ENCODE peak calls at places on chromosomes 2 and 18, in four cellular contexts. B is K562, C is SK-N-SH, L is GM12878. I is an unnamed sample.
A peak's percentile ranks its signal among the peaks of the same experiment; 100 is the strongest.

GRCh38 chr2:83742117-83742782 is 716.8 kb downstream of the SUCLG1 start:
- DNase-seq in B (no peak), C (peak; percentile 1), L (no peak), I (no peak)

GRCh38 chr2:158049129-158049855 is 52.4 kb upstream of the UPP2 start:
- DNase-seq in B (no peak), C (no peak), L (no peak), I (no peak)

GRCh38 chr2:33137331-33137730 is 190.6 kb downstream of the LTBP1 start:
- DNase-seq in B (no peak), C (no peak), L (no peak), I (no peak)

GRCh38 chr18:21115519-21116411 is 4.2 kb upstream of the ROCK1 start:
- DNase-seq in B (no peak), C (no peak), L (no peak), I (no peak)

GRCh38 chr2:162258169-162258568 is 14.9 kb upstream of the FAP start:
- DNase-seq in B (no peak), C (no peak), L (no peak), I (no peak)

GRCh38 chr18:70366174-70366573 is 77.3 kb downstream of the SOCS6 start:
- DNase-seq in B (no peak), C (no peak), L (no peak), I (peak; percentile 31)

GRCh38 chr2:159134979-159135378 is 151.5 kb downstream of the WDSUB1 start:
- DNase-seq in B (no peak), C (no peak), L (no peak), I (no peak)

GRCh38 chr2:221818569-221818968 is 246.5 kb upstream of the EPHA4 start:
- DNase-seq in B (no peak), C (no peak), L (no peak), I (no peak)

GRCh38 chr18:313931-314330 is 46.1 kb upstream of the THOC1 start:
- DNase-seq in B (no peak), C (no peak), L (no peak), I (no peak)

GRCh38 chr2:228417526-228417925 is 236.0 kb upstream of the SPHKAP start:
- DNase-seq in B (no peak), C (no peak), L (no peak), I (no peak)

GRCh38 chr2:146821836-146822316 is 1023.0 kb upstream of the ACVR2A start:
- DNase-seq in B (no peak), C (no peak), L (no peak), I (no peak)

GRCh38 chr2:160225722-160226121 is 25.6 kb upstream of the ITGB6 start:
- DNase-seq in B (no peak), C (peak; percentile 76), L (no peak), I (no peak)

GRCh38 chr2:200130762-200131166 is 175.4 kb downstream of the MAIP1 start:
- DNase-seq in B (no peak), C (no peak), L (no peak), I (no peak)

GRCh38 chr2:144580521-144581153 is 60.7 kb upstream of the ZEB2 start:
- DNase-seq in B (peak; percentile 87), C (peak; percentile 53), L (no peak), I (no peak)

GRCh38 chr2:23418490-23418911 is 33.5 kb downstream of the KLHL29 start:
- DNase-seq in B (no peak), C (no peak), L (no peak), I (no peak)

GRCh38 chr18:53553030-53553429 is 671.4 kb downstream of the MBD2 start:
- DNase-seq in B (no peak), C (no peak), L (no peak), I (no peak)

GRCh38 chr2:165113414-165113813 is 90.4 kb downstream of the SCN3A start:
- DNase-seq in B (no peak), C (peak; percentile 30), L (no peak), I (no peak)

GRCh38 chr2:191983186-191983585 is 136.3 kb upstream of the CAVIN2 start:
- DNase-seq in B (no peak), C (no peak), L (no peak), I (no peak)

GRCh38 chr2:114127372-114127771 is 237.5 kb downstream of the ACTR3 start:
- DNase-seq in B (no peak), C (no peak), L (no peak), I (no peak)

GRCh38 chr18:61651880-61652268 is 240.9 kb downstream of the RNF152 start:
- DNase-seq in B (no peak), C (no peak), L (no peak), I (no peak)

GRCh38 chr2:11901351-11902069 is 155.1 kb downstream of the LPIN1 start:
- DNase-seq in B (peak; percentile 64), C (no peak), L (no peak), I (no peak)

GRCh38 chr18:57771183-57771582 is 31.9 kb downstream of the ATP8B1 start:
- DNase-seq in B (no peak), C (no peak), L (no peak), I (no peak)

GRCh38 chr2:41922177-41922576 is 125.6 kb upstream of the PKDCC start:
- DNase-seq in B (peak; percentile 63), C (no peak), L (no peak), I (no peak)

GRCh38 chr18:3966985-3967856 is 487.9 kb downstream of the DLGAP1 start:
- DNase-seq in B (no peak), C (no peak), L (no peak), I (no peak)

GRCh38 chr2:6452702-6453481 is 412.8 kb downstream of the CMPK2 start:
- DNase-seq in B (no peak), C (no peak), L (no peak), I (peak; percentile 5)

GRCh38 chr2:193482557-193482956 is 1287.8 kb upstream of the TMEFF2 start:
- DNase-seq in B (no peak), C (no peak), L (peak; percentile 1), I (no peak)

GRCh38 chr2:138201326-138201725 is 237.1 kb downstream of the HNMT start:
- DNase-seq in B (no peak), C (no peak), L (no peak), I (no peak)

GRCh38 chr2:102241616-102242260 is 54.9 kb downstream of the IL1RL2 start:
- DNase-seq in B (no peak), C (no peak), L (no peak), I (no peak)

GRCh38 chr2:169945515-169945914 is 118.3 kb downstream of the UBR3 start:
- DNase-seq in B (no peak), C (no peak), L (no peak), I (no peak)

GRCh38 chr2:164689020-164689419 is 67.7 kb upstream of the GRB14 start:
- DNase-seq in B (no peak), C (no peak), L (no peak), I (no peak)

GRCh38 chr18:25669741-25670140 is 317.8 kb upstream of the ZNF521 start:
- DNase-seq in B (no peak), C (no peak), L (no peak), I (no peak)

GRCh38 chr2:44767691-44768090 is 173.8 kb upstream of the SIX3 start:
- DNase-seq in B (no peak), C (no peak), L (no peak), I (peak; percentile 49)

GRCh38 chr2:149125031-149125725 is 86.7 kb downstream of the LYPD6B start:
- DNase-seq in B (no peak), C (no peak), L (no peak), I (no peak)

GRCh38 chr2:25481381-25482310 is 139.9 kb upstream of the DNMT3A start:
- DNase-seq in B (no peak), C (no peak), L (no peak), I (no peak)

DNA sequence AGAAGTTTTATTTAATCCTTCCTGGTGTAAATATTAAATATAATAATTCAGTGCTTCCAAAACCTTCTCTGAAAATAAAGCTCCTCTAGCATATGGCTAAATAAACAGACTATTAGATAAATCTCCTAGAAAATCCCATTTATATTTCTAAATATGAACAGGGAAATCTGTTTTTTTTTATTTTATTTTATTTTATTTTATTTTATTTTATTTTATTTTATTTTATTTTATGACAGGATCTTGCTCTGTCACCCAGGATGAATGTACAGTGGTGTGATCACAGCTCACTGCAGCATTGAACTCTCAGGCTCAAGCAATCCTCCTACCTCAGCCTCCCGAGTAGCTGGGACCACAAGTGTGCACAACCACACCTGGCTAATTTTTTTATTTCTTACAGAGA is 673.5 kb downstream of the IRS1 start:
- DNase-seq in B (no peak), C (no peak), L (no peak), I (no peak)
- H3K4me2 ChIP-seq in B (no peak overlapping the region), C (no peak overlapping the region), L (no peak overlapping the region), I (no peak overlapping the region)

GRCh38 chr2:46869621-46870020 is 46.0 kb downstream of the MCFD2 start:
- DNase-seq in B (no peak), C (no peak), L (no peak), I (no peak)

GRCh38 chr2:46873632-46874068 is 42.0 kb downstream of the MCFD2 start:
- DNase-seq in B (peak; percentile 85), C (peak; percentile 52), L (no peak), I (peak; percentile 21)

GRCh38 chr2:46870051-46870839 is 45.4 kb downstream of the MCFD2 start:
- DNase-seq in B (no peak), C (no peak), L (no peak), I (no peak)

GRCh38 chr2:46872876-46873631 is 42.6 kb downstream of the MCFD2 start:
- DNase-seq in B (no peak), C (no peak), L (no peak), I (no peak)

GRCh38 chr2:46871976-46872381 is 43.6 kb downstream of the MCFD2 start:
- DNase-seq in B (peak; percentile 70), C (no peak), L (no peak), I (no peak)
- TF ChIP-seq NRF1 in B (no peak), C (no peak), L (no peak), I (no peak)

DNA sequence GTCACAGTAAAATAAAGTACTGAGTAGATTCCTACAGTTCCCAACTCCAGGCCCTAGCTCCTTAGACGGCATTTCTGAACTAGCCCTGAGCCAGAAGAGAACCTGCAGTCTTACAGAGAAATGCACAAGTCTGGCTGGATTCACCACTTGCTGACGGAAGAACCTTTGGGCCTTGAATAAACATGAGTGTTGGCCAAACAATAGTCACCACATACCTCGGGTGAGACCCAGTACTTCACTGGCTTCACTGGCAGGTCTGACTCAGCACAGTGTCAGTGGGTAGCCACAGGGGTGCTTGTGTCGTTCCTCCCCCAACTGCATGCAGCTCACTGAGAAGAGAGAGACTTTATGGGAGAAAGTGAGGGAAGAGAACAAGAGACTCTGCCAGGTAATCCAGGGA is 88.9 kb downstream of the TMEM185B start:
- DNase-seq in B (no peak), C (no peak), L (no peak), I (peak; percentile 33)
- H3K4me2 ChIP-seq in B (no peak overlapping the region), C (no peak overlapping the region), L (no peak overlapping the region), I (no peak overlapping the region)

GRCh38 chr2:43345391-43345813 is 119.0 kb upstream of the ZFP36L2 start:
- DNase-seq in B (peak; percentile 8), C (peak; percentile 75), L (no peak), I (no peak)
- TF ChIP-seq NRF1 in B (no peak), C (no peak), L (no peak), I (no peak)

DNA sequence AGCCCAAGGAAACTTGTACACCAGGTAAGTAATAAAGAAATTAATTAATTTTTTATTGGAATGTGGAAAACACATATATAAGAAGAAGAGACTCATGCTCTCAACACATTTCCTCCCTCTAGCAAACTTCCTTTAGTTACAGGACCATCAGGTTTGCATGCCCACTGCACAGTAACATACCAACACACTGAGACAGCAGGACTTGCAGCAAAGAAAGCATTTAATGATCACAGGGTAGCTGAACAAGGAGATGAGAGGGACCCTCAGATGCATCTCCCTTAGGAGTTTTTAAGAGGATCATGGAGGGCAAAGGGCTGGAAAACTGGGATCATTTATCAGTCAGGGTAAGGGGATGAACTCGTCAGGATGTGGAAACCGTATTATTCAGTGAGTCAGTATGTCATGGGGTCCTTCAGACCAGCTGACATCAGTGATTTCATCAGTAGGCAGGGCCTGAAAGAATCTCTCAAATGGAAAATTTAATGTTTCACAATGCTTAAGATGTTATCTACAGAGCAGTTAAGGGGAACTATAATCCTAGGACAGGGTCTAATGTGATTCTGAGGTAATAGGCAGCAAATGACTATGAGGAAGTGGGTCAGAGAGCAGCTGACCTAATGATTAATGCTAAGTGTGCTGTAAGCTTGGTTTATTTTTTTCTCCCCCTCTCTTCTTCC is 193.8 kb upstream of the RND3 start:
- DNase-seq in B (no peak), C (no peak), L (no peak), I (no peak)
- H3K4me2 ChIP-seq in B (no peak overlapping the region), C (peak overlapping the region; percentile 2), L (no peak overlapping the region), I (no peak overlapping the region)

I was measured in H1.